ENCODE peak calls at places on chromosomes 6 and 20, in seven cellular contexts. One of them, this sample, is unnamed.
A peak's percentile ranks its signal among the peaks of the same experiment; 100 is the strongest.

GRCh38 chr20:22720206-22720605 is 135.8 kb upstream of the FOXA2 start:
- DNase-seq in small intestine: no peak
- DNase-seq in A549: no peak
- DNase-seq in effector memory CD4-positive, alpha-beta T cell: no peak
- DNase-seq in naive thymus-derived CD4-positive, alpha-beta T cell: no peak
- DNase-seq in kidney: no peak
- DNase-seq in upper lobe of right lung: no peak
- DNase-seq in this sample: no peak

GRCh38 chr6:11333292-11333849 is 100.9 kb upstream of the NEDD9 start:
- DNase-seq in naive thymus-derived CD4-positive, alpha-beta T cell: no peak
- DNase-seq in A549: no peak
- DNase-seq in kidney: peak; percentile 54
- DNase-seq in upper lobe of right lung: no peak
- DNase-seq in small intestine: no peak
- DNase-seq in effector memory CD4-positive, alpha-beta T cell: no peak
- DNase-seq in this sample: no peak

GRCh38 chr6:41602864-41603608 is 35.2 kb upstream of the MDFI start:
- DNase-seq in naive thymus-derived CD4-positive, alpha-beta T cell: peak; percentile 58
- DNase-seq in upper lobe of right lung: peak; percentile 84
- DNase-seq in A549: peak; percentile 80
- DNase-seq in small intestine: peak; percentile 82
- DNase-seq in effector memory CD4-positive, alpha-beta T cell: peak; percentile 57
- DNase-seq in kidney: peak; percentile 89
- DNase-seq in this sample: peak; percentile 88

GRCh38 chr6:111481836-111482235 is 1.2 kb downstream of the REV3L start:
- DNase-seq in effector memory CD4-positive, alpha-beta T cell: no peak
- DNase-seq in naive thymus-derived CD4-positive, alpha-beta T cell: no peak
- DNase-seq in kidney: no peak
- DNase-seq in A549: peak; percentile 26
- DNase-seq in upper lobe of right lung: no peak
- DNase-seq in small intestine: peak; percentile 42
- DNase-seq in this sample: peak; percentile 25

GRCh38 chr6:35879151-35879550 is 41.7 kb downstream of the SRPK1 start:
- DNase-seq in effector memory CD4-positive, alpha-beta T cell: no peak
- DNase-seq in small intestine: no peak
- DNase-seq in naive thymus-derived CD4-positive, alpha-beta T cell: no peak
- DNase-seq in kidney: no peak
- DNase-seq in A549: no peak
- DNase-seq in upper lobe of right lung: no peak
- DNase-seq in this sample: no peak

GRCh38 chr6:84410377-84410776 is 182.9 kb upstream of the CEP162 start:
- DNase-seq in effector memory CD4-positive, alpha-beta T cell: no peak
- DNase-seq in kidney: no peak
- DNase-seq in upper lobe of right lung: no peak
- DNase-seq in small intestine: no peak
- DNase-seq in A549: no peak
- DNase-seq in naive thymus-derived CD4-positive, alpha-beta T cell: no peak
- DNase-seq in this sample: no peak

GRCh38 chr6:150881911-150882481 is 16.5 kb downstream of the MTHFD1L start:
- DNase-seq in upper lobe of right lung: no peak
- DNase-seq in kidney: peak; percentile 81
- DNase-seq in effector memory CD4-positive, alpha-beta T cell: no peak
- DNase-seq in A549: peak; percentile 84
- DNase-seq in small intestine: no peak
- DNase-seq in naive thymus-derived CD4-positive, alpha-beta T cell: no peak
- DNase-seq in this sample: no peak

GRCh38 chr6:39365281-39366074 is 43.0 kb upstream of the KCNK16 start:
- DNase-seq in small intestine: no peak
- DNase-seq in kidney: no peak
- DNase-seq in upper lobe of right lung: no peak
- DNase-seq in naive thymus-derived CD4-positive, alpha-beta T cell: no peak
- DNase-seq in A549: no peak
- DNase-seq in effector memory CD4-positive, alpha-beta T cell: no peak
- DNase-seq in this sample: no peak

DNA sequence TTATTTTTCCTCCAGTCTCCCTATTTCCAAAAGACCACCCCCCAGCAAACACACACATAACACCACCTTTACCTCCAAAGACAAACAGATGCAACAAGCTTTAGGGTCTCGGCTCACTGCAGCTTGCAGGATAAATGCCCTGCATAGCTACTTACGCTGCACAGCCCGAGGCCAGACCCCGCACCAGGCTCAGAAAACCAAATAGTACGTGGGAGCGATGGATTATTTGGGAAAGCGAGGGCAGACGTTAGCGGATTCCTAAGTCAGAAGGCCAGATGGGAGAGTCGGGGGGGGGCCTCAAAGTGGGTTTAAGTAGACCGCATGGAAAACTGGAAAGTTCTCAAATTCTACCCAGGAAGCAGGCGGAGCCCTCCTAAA is 441 bp downstream of the SFT2D1 start:
- DNase-seq in kidney: no peak
- DNase-seq in upper lobe of right lung: no peak
- DNase-seq in effector memory CD4-positive, alpha-beta T cell: no peak
- DNase-seq in naive thymus-derived CD4-positive, alpha-beta T cell: no peak
- DNase-seq in small intestine: no peak
- DNase-seq in A549: no peak
- DNase-seq in this sample: no peak
- H3K4me1 ChIP-seq in kidney: peaks cover 25% of the 10 kb centered on the region
- H3K4me1 ChIP-seq in upper lobe of right lung: peaks cover 26% of the 10 kb centered on the region
- H3K4me1 ChIP-seq in effector memory CD4-positive, alpha-beta T cell: peaks cover 4% of the 10 kb centered on the region
- H3K4me1 ChIP-seq in naive thymus-derived CD4-positive, alpha-beta T cell: peaks cover 37% of the 10 kb centered on the region
- H3K4me1 ChIP-seq in small intestine: peaks cover 8% of the 10 kb centered on the region
- H3K4me1 ChIP-seq in A549: peaks cover 12% of the 10 kb centered on the region
- H3K4me1 ChIP-seq in this sample: no peaks in the 10 kb centered on the region

GRCh38 chr6:25623065-25623464 is 28.9 kb upstream of the SCGN start:
- DNase-seq in naive thymus-derived CD4-positive, alpha-beta T cell: no peak
- DNase-seq in upper lobe of right lung: no peak
- DNase-seq in effector memory CD4-positive, alpha-beta T cell: no peak
- DNase-seq in small intestine: no peak
- DNase-seq in A549: no peak
- DNase-seq in kidney: no peak
- DNase-seq in this sample: no peak
- H3K4me3 ChIP-seq in naive thymus-derived CD4-positive, alpha-beta T cell: no peak overlapping the region
- H3K4me3 ChIP-seq in upper lobe of right lung: no peak overlapping the region
- H3K4me3 ChIP-seq in effector memory CD4-positive, alpha-beta T cell: no peak overlapping the region
- H3K4me3 ChIP-seq in small intestine: no peak overlapping the region
- H3K4me3 ChIP-seq in A549: no peak overlapping the region
- H3K4me3 ChIP-seq in kidney: no peak overlapping the region
- H3K4me3 ChIP-seq in this sample: no peak overlapping the region

DNA sequence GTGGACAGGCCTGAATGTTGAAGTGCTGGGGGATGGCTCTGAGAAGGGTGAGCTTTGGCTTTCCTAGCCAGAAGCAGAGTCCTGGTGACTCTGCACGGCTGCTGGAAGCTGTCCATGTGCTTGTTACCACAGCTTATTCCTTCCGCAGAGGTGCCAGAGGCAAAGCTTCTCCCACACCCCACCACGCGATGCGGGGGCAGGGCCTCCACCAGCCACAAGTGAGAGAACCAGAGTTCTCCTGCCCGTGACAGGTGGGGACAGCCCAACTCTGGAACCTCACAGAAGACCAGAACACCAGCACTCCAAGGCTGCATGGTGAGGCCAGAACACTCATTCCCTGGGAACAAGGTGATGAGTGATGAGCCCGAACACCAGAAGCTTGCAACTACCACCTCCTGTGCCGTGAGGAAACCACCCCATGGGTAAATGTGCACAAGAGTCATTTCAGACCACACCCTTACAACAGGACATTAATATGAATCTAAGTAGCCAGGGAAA is 36.7 kb downstream of the JAG1 start:
- DNase-seq in upper lobe of right lung: no peak
- DNase-seq in small intestine: no peak
- DNase-seq in kidney: peak; percentile 71
- DNase-seq in naive thymus-derived CD4-positive, alpha-beta T cell: no peak
- DNase-seq in A549: no peak
- DNase-seq in effector memory CD4-positive, alpha-beta T cell: no peak
- DNase-seq in this sample: no peak
- H3K4me1 ChIP-seq in upper lobe of right lung: peaks cover 24% of the 10 kb centered on the region
- H3K4me1 ChIP-seq in small intestine: no peaks in the 10 kb centered on the region
- H3K4me1 ChIP-seq in kidney: peaks cover 6% of the 10 kb centered on the region
- H3K4me1 ChIP-seq in naive thymus-derived CD4-positive, alpha-beta T cell: no peaks in the 10 kb centered on the region
- H3K4me1 ChIP-seq in A549: peaks cover 52% of the 10 kb centered on the region
- H3K4me1 ChIP-seq in effector memory CD4-positive, alpha-beta T cell: no peaks in the 10 kb centered on the region
- H3K4me1 ChIP-seq in this sample: peaks cover 8% of the 10 kb centered on the region

GRCh38 chr6:137839076-137839475 is 28.0 kb upstream of the TNFAIP3 start:
- DNase-seq in effector memory CD4-positive, alpha-beta T cell: no peak
- DNase-seq in small intestine: no peak
- DNase-seq in upper lobe of right lung: no peak
- DNase-seq in kidney: no peak
- DNase-seq in A549: no peak
- DNase-seq in naive thymus-derived CD4-positive, alpha-beta T cell: no peak
- DNase-seq in this sample: no peak

GRCh38 chr6:137845460-137845859 is 21.6 kb upstream of the TNFAIP3 start:
- DNase-seq in small intestine: no peak
- DNase-seq in naive thymus-derived CD4-positive, alpha-beta T cell: no peak
- DNase-seq in kidney: no peak
- DNase-seq in A549: no peak
- DNase-seq in upper lobe of right lung: no peak
- DNase-seq in effector memory CD4-positive, alpha-beta T cell: no peak
- DNase-seq in this sample: no peak

GRCh38 chr6:137843206-137843605 is 23.9 kb upstream of the TNFAIP3 start:
- DNase-seq in kidney: no peak
- DNase-seq in small intestine: no peak
- DNase-seq in upper lobe of right lung: no peak
- DNase-seq in effector memory CD4-positive, alpha-beta T cell: no peak
- DNase-seq in A549: no peak
- DNase-seq in naive thymus-derived CD4-positive, alpha-beta T cell: no peak
- DNase-seq in this sample: no peak

GRCh38 chr6:137834508-137834907 is 32.6 kb upstream of the TNFAIP3 start:
- DNase-seq in effector memory CD4-positive, alpha-beta T cell: no peak
- DNase-seq in small intestine: no peak
- DNase-seq in naive thymus-derived CD4-positive, alpha-beta T cell: no peak
- DNase-seq in kidney: no peak
- DNase-seq in upper lobe of right lung: no peak
- DNase-seq in A549: no peak
- DNase-seq in this sample: no peak

DNA sequence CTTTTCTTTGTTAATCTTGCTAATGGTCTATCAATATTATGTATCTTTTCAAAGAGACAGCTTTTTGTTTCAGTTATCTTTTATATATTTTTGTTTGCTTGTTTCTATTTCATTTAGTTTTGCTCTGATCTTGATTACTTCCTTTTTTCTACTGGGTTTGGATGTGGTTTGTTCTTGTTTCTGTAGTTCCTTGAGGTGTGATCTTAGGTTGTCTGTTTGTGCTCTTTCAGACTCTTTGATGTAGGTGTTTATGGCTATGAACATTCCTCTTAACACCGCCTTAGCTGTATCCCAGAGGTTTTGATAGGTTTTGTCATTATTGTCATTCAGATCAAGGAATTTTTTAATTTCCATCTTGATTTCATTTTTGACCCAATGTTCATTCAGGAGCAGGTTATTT is 26.8 kb upstream of the TNFAIP3 start:
- DNase-seq in kidney: no peak
- DNase-seq in small intestine: no peak
- DNase-seq in naive thymus-derived CD4-positive, alpha-beta T cell: no peak
- DNase-seq in upper lobe of right lung: no peak
- DNase-seq in A549: no peak
- DNase-seq in effector memory CD4-positive, alpha-beta T cell: no peak
- DNase-seq in this sample: no peak
- H3K4me3 ChIP-seq in kidney: no peak overlapping the region
- H3K4me3 ChIP-seq in small intestine: no peak overlapping the region
- H3K4me3 ChIP-seq in naive thymus-derived CD4-positive, alpha-beta T cell: no peak overlapping the region
- H3K4me3 ChIP-seq in upper lobe of right lung: no peak overlapping the region
- H3K4me3 ChIP-seq in A549: no peak overlapping the region
- H3K4me3 ChIP-seq in effector memory CD4-positive, alpha-beta T cell: no peak overlapping the region
- H3K4me3 ChIP-seq in this sample: no peak overlapping the region

GRCh38 chr20:63572071-63572787 is 1.8 kb downstream of the HELZ2 start:
- DNase-seq in upper lobe of right lung: no peak
- DNase-seq in small intestine: no peak
- DNase-seq in effector memory CD4-positive, alpha-beta T cell: no peak
- DNase-seq in naive thymus-derived CD4-positive, alpha-beta T cell: no peak
- DNase-seq in A549: no peak
- DNase-seq in kidney: peak; percentile 69
- DNase-seq in this sample: no peak

GRCh38 chr20:63568170-63568981 is 5.7 kb downstream of the HELZ2 start:
- DNase-seq in effector memory CD4-positive, alpha-beta T cell: no peak
- DNase-seq in A549: no peak
- DNase-seq in upper lobe of right lung: no peak
- DNase-seq in naive thymus-derived CD4-positive, alpha-beta T cell: no peak
- DNase-seq in small intestine: no peak
- DNase-seq in kidney: no peak
- DNase-seq in this sample: no peak

GRCh38 chr20:63572788-63573738 is 976 bp downstream of the HELZ2 start:
- DNase-seq in effector memory CD4-positive, alpha-beta T cell: no peak
- DNase-seq in kidney: peak; percentile 66
- DNase-seq in upper lobe of right lung: no peak
- DNase-seq in naive thymus-derived CD4-positive, alpha-beta T cell: no peak
- DNase-seq in small intestine: no peak
- DNase-seq in A549: peak; percentile 49
- DNase-seq in this sample: no peak

GRCh38 chr20:63568986-63569949 is 4.8 kb downstream of the HELZ2 start:
- DNase-seq in naive thymus-derived CD4-positive, alpha-beta T cell: no peak
- DNase-seq in upper lobe of right lung: no peak
- DNase-seq in kidney: no peak
- DNase-seq in small intestine: no peak
- DNase-seq in A549: no peak
- DNase-seq in effector memory CD4-positive, alpha-beta T cell: no peak
- DNase-seq in this sample: no peak

DNA sequence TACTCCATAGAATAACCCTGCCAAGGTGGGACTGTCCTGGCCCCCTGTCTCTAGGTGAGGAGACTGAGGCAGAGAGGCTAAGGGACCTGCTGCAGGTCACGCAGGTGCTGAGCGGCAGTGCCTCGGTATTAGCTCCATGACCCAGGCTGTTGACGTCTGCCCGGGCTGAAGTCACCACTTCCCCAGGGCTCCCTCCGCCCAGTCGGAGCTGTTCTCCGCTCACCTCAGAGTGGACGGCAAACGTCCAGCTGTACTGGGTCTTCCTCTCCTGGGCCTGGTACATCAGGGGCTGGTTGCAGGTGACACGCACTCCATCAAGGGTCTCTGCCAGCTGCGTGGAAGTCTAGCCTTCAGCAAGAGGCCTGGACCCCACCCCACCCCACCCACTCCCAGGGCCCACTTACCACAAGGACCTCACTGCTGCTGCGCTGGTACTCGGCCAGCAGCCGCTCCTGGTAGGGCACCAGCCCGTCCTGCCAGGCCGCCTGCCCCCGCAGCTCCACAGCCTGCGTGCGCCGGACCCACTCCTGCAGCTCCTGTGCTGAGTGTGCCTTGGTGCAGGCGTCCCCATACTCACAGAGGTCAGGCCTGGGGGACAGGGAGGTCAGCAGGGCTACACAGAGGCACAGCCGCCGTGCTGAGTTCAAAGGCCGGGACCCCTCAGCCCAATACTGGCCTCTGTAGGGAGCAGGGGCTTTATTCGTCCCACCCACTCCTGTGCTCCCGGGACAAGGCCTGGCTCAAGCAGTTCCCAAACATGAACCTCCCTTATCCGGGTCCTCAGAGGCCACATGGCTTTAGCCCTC is 3.6 kb downstream of the HELZ2 start:
- DNase-seq in naive thymus-derived CD4-positive, alpha-beta T cell: no peak
- DNase-seq in kidney: peak; percentile 67
- DNase-seq in effector memory CD4-positive, alpha-beta T cell: no peak
- DNase-seq in upper lobe of right lung: no peak
- DNase-seq in small intestine: no peak
- DNase-seq in A549: no peak
- DNase-seq in this sample: no peak
- H3K4me1 ChIP-seq in naive thymus-derived CD4-positive, alpha-beta T cell: peaks cover 33% of the 10 kb centered on the region
- H3K4me1 ChIP-seq in kidney: peaks cover 10% of the 10 kb centered on the region
- H3K4me1 ChIP-seq in effector memory CD4-positive, alpha-beta T cell: peaks cover 31% of the 10 kb centered on the region
- H3K4me1 ChIP-seq in upper lobe of right lung: peaks cover 20% of the 10 kb centered on the region
- H3K4me1 ChIP-seq in small intestine: no peaks in the 10 kb centered on the region
- H3K4me1 ChIP-seq in A549: peaks cover 18% of the 10 kb centered on the region
- H3K4me1 ChIP-seq in this sample: peaks cover 9% of the 10 kb centered on the region

This sample was measured in colonic mucosa.